ENCODE peak calls at places on chromosomes 7 and 10, in eight cellular contexts. F is SK-N-SH, S is body of pancreas, I is heart right ventricle, W is WERI-Rb-1, D is HCT116, A is cardiac muscle cell, O is choroid plexus epithelial cell. P is an unnamed sample.

GRCh38 chr10:86306628-86307278 is 59.8 kb downstream of the GRID1 start:
- DNase-seq in W (no peak), A (peak; percentile 84), F (no peak), S (no peak), O (peak; percentile 18), I (peak; percentile 23), D (no peak), P (no peak)

GRCh38 chr10:33145451-33146188 is 187.6 kb upstream of the ITGB1 start:
- DNase-seq in S (peak; percentile 58), A (no peak), W (no peak), D (peak; percentile 82), F (no peak), I (no peak), O (no peak), P (no peak)

GRCh38 chr7:26813426-26813825 is 51.0 kb downstream of the SKAP2 start:
- DNase-seq in I (no peak), O (peak; percentile 5), D (no peak), S (no peak), W (no peak), F (no peak), A (no peak), P (no peak)

GRCh38 chr7:138188290-138188858 is 112.1 kb downstream of the AKR1D1 start:
- DNase-seq in D (no peak), W (no peak), I (no peak), S (no peak), A (no peak), F (no peak), O (no peak), P (no peak)

GRCh38 chr10:85642082-85642420 is 724.5 kb downstream of the GRID1 start:
- DNase-seq in A (no peak), F (no peak), I (no peak), O (peak; percentile 37), D (no peak), S (no peak), W (no peak), P (no peak)

GRCh38 chr10:4843525-4844180 is 17.6 kb downstream of the AKR1E2 start:
- DNase-seq in F (no peak), S (no peak), O (no peak), W (no peak), A (no peak), I (no peak), D (no peak), P (no peak)

GRCh38 chr10:73590881-73591577 is at the start of gene USP54:
- DNase-seq in F (no peak), W (no peak), O (peak; percentile 92), I (peak; percentile 11), S (no peak), D (peak; percentile 32), A (peak; percentile 25), P (peak; percentile 58)

GRCh38 chr7:73999664-74000420 is 28.1 kb upstream of the ELN start:
- DNase-seq in S (peak; percentile 62), O (peak; percentile 53), D (no peak), I (no peak), A (no peak), W (no peak), F (no peak), P (no peak)

GRCh38 chr10:30430544-30431298 is 3.3 kb upstream of the MAP3K8 start:
- DNase-seq in F (no peak), A (no peak), O (peak; percentile 57), I (no peak), W (no peak), S (no peak), D (no peak), P (no peak)

GRCh38 chr10:30433286-30433778 is 652 bp upstream of the MAP3K8 start:
- DNase-seq in I (peak; percentile 78), S (peak; percentile 84), F (peak; percentile 78), O (peak; percentile 88), A (peak; percentile 88), W (peak; percentile 31), D (peak; percentile 64), P (no peak)

GRCh38 chr10:30432631-30433285 is 1.2 kb upstream of the MAP3K8 start:
- DNase-seq in A (no peak), W (no peak), O (no peak), F (no peak), D (peak; percentile 74), S (peak; percentile 55), I (peak; percentile 32), P (no peak)

GRCh38 chr10:30433779-30434272 is at the start of gene MAP3K8:
- DNase-seq in F (peak; percentile 92), S (peak; percentile 93), O (peak; percentile 87), I (peak; percentile 93), A (peak; percentile 95), W (peak; percentile 74), D (peak; percentile 71), P (peak; percentile 39)

DNA sequence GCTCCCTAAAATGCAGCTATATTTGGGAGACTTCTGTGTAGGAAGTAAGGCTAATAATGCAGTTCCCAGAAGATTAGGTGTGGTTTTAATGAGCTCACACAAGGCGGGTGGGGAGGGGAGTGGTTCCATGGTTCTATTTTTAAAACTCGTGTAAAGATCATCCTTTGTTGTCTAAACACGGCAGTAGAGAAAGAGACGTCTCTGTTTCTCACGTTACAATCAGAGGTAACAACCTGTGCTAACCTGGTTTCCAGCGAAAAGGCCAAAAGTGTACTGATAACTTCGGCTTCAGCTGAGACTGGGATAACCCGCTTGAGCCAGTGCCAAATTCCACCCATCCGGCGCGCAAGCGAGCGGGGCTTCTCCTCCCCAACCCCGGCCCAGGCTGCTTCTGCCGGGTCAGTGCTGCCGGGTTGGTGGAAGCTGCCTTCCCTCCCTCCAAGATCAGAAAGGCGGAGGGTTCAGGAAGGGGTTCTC is 2.5 kb upstream of the MAP3K8 start:
- DNase-seq in D (no peak), W (no peak), O (peak; percentile 21), F (no peak), S (no peak), I (peak; percentile 62), A (no peak), P (no peak)
- H3K4me3 ChIP-seq in D (peak overlapping the region; percentile 19), W (no peak overlapping the region), O (no peak overlapping the region), F (no peak overlapping the region), S (no peak overlapping the region), I (peak overlapping the region; percentile 4), A (no peak overlapping the region), P (no peak overlapping the region)

DNA sequence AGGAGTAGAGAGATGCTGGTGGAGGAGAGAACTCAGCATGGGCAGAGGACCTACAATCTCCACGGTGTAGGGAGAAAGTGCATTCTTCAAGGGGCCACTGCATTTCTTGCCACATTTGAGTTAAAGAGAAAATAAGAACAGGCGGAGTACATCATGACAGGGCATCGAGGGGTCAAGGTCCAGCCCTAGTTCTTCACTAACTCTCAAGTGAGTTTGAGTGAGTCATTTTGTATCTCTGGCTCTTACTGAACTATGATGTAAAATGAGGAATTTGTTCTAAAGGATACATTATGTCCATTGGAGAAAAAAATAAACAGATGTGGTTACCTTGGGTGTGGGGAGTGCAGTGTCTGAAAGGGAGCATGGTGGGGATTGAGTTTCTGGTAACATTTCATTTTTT is 182.9 kb downstream of the XPNPEP1 start:
- DNase-seq in D (no peak), I (no peak), F (no peak), S (no peak), A (no peak), W (no peak), O (peak; percentile 53), P (no peak)
- H3K4me3 ChIP-seq in D (no peak overlapping the region), I (no peak overlapping the region), F (no peak overlapping the region), S (no peak overlapping the region), A (no peak overlapping the region), W (no peak overlapping the region), O (no peak overlapping the region), P (no peak overlapping the region)

GRCh38 chr10:133259603-133259992 is 17.1 kb downstream of the ADAM8 start:
- DNase-seq in A (no peak), W (no peak), S (no peak), D (no peak), O (peak; percentile 13), F (no peak), I (no peak), P (no peak)

GRCh38 chr10:133258818-133259602 is 17.7 kb downstream of the ADAM8 start:
- DNase-seq in F (no peak), O (peak; percentile 97), A (no peak), S (peak; percentile 85), I (peak; percentile 78), W (no peak), D (peak; percentile 81), P (peak; percentile 93)

GRCh38 chr10:133260895-133261725 is 15.6 kb downstream of the ADAM8 start:
- DNase-seq in F (peak; percentile 83), A (peak; percentile 49), I (peak; percentile 41), S (peak; percentile 57), W (peak; percentile 47), O (peak; percentile 18), D (no peak), P (peak; percentile 31)

GRCh38 chr10:133257489-133258065 is 19.1 kb downstream of the ADAM8 start:
- DNase-seq in A (peak; percentile 46), W (peak; percentile 65), S (peak; percentile 85), I (peak; percentile 59), D (no peak), O (peak; percentile 27), F (peak; percentile 69), P (no peak)

DNA sequence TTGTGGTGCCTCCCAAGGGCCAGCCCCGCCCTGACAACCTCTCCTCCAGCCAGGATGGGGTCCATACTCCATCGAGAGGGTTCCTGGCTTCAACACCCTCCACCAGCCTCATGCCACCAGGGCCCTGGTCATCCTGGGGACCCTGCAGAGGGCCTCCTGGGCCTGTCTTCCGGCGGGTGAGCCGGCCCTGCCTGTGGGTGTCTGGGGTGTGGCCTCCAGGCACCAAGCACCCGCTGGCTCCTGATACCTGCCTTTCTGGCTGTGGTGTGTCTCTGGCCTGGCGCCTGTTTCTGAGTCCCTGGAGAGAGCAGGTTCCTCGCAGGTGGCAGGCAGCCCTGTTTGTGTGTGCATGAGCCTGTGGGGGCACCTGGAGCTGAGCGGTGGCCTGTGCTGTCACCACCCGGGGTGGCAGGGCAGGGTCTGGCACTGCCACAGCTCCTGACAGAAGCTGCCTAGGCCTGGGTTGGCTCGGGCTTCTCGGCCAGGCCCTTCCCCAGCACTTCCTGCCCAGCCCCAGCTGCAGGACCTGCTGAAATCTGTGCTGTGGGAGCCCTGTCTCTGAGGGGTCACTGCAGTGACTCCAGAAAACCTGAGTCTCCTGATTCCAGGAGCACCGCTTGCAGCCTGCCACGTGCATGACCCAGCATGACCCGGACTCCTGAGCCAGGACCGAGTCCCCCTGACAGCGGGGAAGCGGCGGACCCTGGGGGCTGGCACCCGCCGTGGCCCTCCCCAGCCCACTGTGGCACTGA is 18.4 kb downstream of the ADAM8 start:
- DNase-seq in A (no peak), F (no peak), W (no peak), D (no peak), O (no peak), I (no peak), S (peak; percentile 78), P (no peak)
- H3K4me3 ChIP-seq in A (no peak overlapping the region), F (no peak overlapping the region), W (no peak overlapping the region), D (peak overlapping the region; percentile 33), O (no peak overlapping the region), I (no peak overlapping the region), S (no peak overlapping the region), P (no peak overlapping the region)

GRCh38 chr7:129143724-129144094 is 798 bp upstream of the TSPAN33 start:
- DNase-seq in W (no peak), F (no peak), O (no peak), I (no peak), D (no peak), A (no peak), S (no peak), P (no peak)
- H3K4me3 ChIP-seq in W (peak overlapping the region; percentile 51), F (peak overlapping the region; percentile 60), O (no peak overlapping the region), I (no peak overlapping the region), D (peak overlapping the region; percentile 58), A (peak overlapping the region; percentile 14), S (no peak overlapping the region), P (peak overlapping the region; percentile 59)

DNA sequence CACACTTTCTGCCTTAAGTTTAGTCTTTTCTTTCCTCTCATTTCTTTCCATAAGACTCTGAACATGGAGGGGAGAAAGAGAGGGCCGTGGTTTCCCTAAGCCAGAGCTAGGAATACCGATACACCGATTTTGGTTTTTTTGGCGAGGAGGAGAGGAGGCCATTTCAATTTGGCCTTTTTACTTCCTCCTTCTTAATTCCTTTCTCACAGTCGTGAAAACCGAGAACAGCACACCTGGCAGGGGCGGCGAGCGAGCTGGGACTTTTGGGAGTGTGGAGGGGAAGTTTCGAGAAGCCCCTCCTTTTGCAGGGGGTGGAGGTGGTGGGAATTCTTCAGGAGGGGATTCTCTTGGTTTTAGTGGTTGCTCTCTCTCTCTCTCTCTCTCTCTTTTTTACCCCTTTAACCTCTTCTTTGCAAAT is 6.2 kb downstream of the GATA3 start:
- DNase-seq in S (no peak), D (no peak), O (no peak), F (no peak), W (no peak), I (no peak), A (no peak), P (no peak)
- H3K4me3 ChIP-seq in S (no peak overlapping the region), D (no peak overlapping the region), O (no peak overlapping the region), F (peak overlapping the region; percentile 86), W (no peak overlapping the region), I (no peak overlapping the region), A (no peak overlapping the region), P (peak overlapping the region; percentile 53)

P was measured in Jurkat, Clone E6-1.